ENCODE peak calls at places on chromosomes 6 and 20, in five cellular contexts. Z, R, T, S and C are unnamed samples.

GRCh38 chr6:7145269-7146078 is 37.7 kb downstream of the RREB1 start:
- DNase-seq in Z (no peak), R (no peak), T (peak; percentile 56), S (no peak), C (no peak)

GRCh38 chr6:11714798-11715285 is 63.8 kb downstream of the ADTRP start:
- DNase-seq in Z (no peak), R (no peak), T (no peak), S (no peak), C (no peak)

GRCh38 chr6:43829470-43829869 is 59.5 kb downstream of the VEGFA start:
- DNase-seq in Z (no peak), R (no peak), T (no peak), S (no peak), C (no peak)

GRCh38 chr6:31576897-31577341 is 1.6 kb downstream of the TNF start:
- DNase-seq in Z (no peak), R (no peak), T (no peak), S (no peak), C (no peak)

GRCh38 chr6:151021878-151022277 is 156.4 kb downstream of the MTHFD1L start:
- DNase-seq in Z (peak; percentile 17), R (peak; percentile 44), T (no peak), S (no peak), C (no peak)

GRCh38 chr6:160812097-160812496 is 110.1 kb downstream of the PLG start:
- DNase-seq in Z (no peak), R (no peak), T (no peak), S (no peak), C (no peak)

GRCh38 chr6:83231146-83231545 is 38.0 kb downstream of the RWDD2A start:
- DNase-seq in Z (peak; percentile 96), R (no peak), T (no peak), S (no peak), C (no peak)

GRCh38 chr20:50537546-50538201 is 27.5 kb downstream of the PTPN1 start:
- DNase-seq in Z (no peak), R (no peak), T (no peak), S (no peak), C (no peak)

GRCh38 chr20:62121776-62122658 is at the start of gene LSM14B:
- DNase-seq in Z (peak; percentile 94), R (peak; percentile 98), T (peak; percentile 93), S (peak; percentile 89), C (peak; percentile 97)

GRCh38 chr20:62119591-62120364 is 2.5 kb upstream of the LSM14B start:
- DNase-seq in Z (no peak), R (no peak), T (peak; percentile 81), S (no peak), C (no peak)

GRCh38 chr20:62120990-62121775 is 1.1 kb upstream of the LSM14B start:
- DNase-seq in Z (no peak), R (peak; percentile 80), T (no peak), S (peak; percentile 27), C (no peak)

GRCh38 chr20:62119101-62119500 is 3.2 kb upstream of the LSM14B start:
- DNase-seq in Z (no peak), R (no peak), T (no peak), S (no peak), C (no peak)

DNA sequence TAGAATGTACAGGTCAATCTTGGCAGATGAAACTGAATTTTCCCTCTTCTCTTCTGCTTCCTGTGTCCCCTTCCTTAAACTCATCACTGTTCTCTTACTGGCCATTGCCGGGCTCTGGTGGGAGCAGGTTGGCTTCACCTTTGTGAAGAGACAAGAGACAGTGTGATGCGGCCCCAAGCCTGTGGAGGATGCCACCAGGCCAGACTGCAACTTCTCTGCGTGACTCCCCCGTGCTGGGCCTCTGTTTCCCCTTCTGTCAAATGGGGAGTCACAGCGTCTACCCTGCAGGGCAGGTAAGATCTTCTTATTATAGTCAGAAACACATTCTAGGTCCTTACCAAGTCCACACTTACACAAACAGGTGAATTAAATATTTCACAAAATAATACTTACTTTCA is 1.9 kb upstream of the LSM14B start:
- DNase-seq in Z (no peak), R (no peak), T (no peak), S (no peak), C (no peak)
- H3K4me1 ChIP-seq in Z (no peaks in the 10 kb centered on the region), R (peaks cover 26% of the 10 kb centered on the region), T (peaks cover 9% of the 10 kb centered on the region), S (peaks cover 26% of the 10 kb centered on the region), C (no peaks in the 10 kb centered on the region)

DNA sequence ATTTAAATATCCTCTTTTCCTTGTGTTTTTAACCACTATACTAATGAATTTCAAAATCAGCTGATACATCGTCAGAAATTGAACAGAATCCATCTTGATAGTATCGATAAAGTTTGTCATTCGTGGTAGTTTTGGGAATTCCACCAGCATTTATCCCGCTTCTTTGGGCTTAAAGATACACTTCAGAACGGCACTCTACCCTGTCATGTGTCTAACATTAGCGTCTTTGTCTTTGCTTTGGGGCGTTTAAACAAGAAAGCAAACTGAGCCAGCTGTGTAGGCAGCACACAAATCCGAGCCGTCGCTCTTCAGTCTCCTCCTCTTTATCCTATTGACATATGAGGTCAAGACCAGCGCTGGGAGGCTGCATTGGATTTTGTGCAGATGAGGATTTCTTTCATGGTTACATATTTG is 27.5 kb upstream of the NHSL1 start:
- DNase-seq in Z (peak; percentile 29), R (no peak), T (no peak), S (no peak), C (no peak)
- H3K4me3 ChIP-seq in Z (peak overlapping the region; percentile 0), R (no peak overlapping the region), T (no peak overlapping the region), S (no peak overlapping the region), C (peak overlapping the region; percentile 34)

DNA sequence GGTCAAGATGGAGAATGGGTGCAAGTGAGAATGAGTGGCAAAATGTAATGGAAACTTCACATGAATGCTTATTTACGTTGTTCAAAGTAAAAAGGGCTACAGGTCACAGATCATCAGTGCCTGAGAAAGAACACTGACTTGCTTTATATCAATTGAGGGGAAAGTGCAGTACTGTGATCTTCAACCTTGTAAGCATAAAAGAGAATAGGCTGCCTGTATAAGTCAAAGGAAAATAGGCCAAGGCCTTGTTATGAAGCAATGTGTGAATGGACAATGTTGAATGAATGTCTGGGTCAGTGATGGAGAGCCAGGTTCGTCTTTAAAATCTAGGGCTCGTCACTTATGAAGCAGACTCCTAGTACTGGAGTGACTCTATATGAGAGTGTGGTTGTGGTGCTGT is 158.6 kb upstream of the NT5E start:
- DNase-seq in Z (no peak), R (no peak), T (no peak), S (no peak), C (no peak)
- H3K4me1 ChIP-seq in Z (no peaks in the 10 kb centered on the region), R (no peaks in the 10 kb centered on the region), T (no peaks in the 10 kb centered on the region), S (no peaks in the 10 kb centered on the region), C (no peaks in the 10 kb centered on the region)

GRCh38 chr6:36201612-36202011 is 5.1 kb downstream of the BRPF3 start:
- DNase-seq in Z (no peak), R (no peak), T (no peak), S (no peak), C (no peak)
- H3K4me3 ChIP-seq in Z (no peak overlapping the region), R (no peak overlapping the region), T (no peak overlapping the region), S (no peak overlapping the region), C (no peak overlapping the region)

GRCh38 chr6:52598824-52599190 is 21.9 kb upstream of the TRAM2 start:
- DNase-seq in Z (no peak), R (no peak), T (no peak), S (no peak), C (no peak)
- H3K4me1 ChIP-seq in Z (peaks cover 38% of the 10 kb centered on the region), R (peaks cover 33% of the 10 kb centered on the region), T (peaks cover 11% of the 10 kb centered on the region), S (peaks cover 33% of the 10 kb centered on the region), C (no peaks in the 10 kb centered on the region)